ENCODE peak calls at places on chromosomes 2 and 18, in six cellular contexts. One of them, this sample, is unnamed.
A peak's percentile ranks its signal among the peaks of the same experiment; 100 is the strongest.

GRCh38 chr18:33201509-33201926 is 239.0 kb downstream of the CCDC178 start:
- DNase-seq in SK-N-SH: peak; percentile 16
- DNase-seq in HepG2: peak; percentile 22
- DNase-seq in K562: no peak
- DNase-seq in HCT116: no peak
- DNase-seq in GM12878: no peak
- DNase-seq in this sample: peak; percentile 38

GRCh38 chr2:172672114-172672513 is 63.5 kb upstream of the RAPGEF4 start:
- DNase-seq in SK-N-SH: no peak
- DNase-seq in HepG2: no peak
- DNase-seq in K562: no peak
- DNase-seq in HCT116: no peak
- DNase-seq in GM12878: no peak
- DNase-seq in this sample: no peak

GRCh38 chr2:40412456-40412855 is 39.4 kb downstream of the SLC8A1 start:
- DNase-seq in SK-N-SH: no peak
- DNase-seq in HepG2: no peak
- DNase-seq in K562: no peak
- DNase-seq in HCT116: peak; percentile 16
- DNase-seq in GM12878: no peak
- DNase-seq in this sample: no peak

GRCh38 chr2:178188466-178188865 is 5.8 kb upstream of the OSBPL6 start:
- DNase-seq in SK-N-SH: no peak
- DNase-seq in HepG2: no peak
- DNase-seq in K562: no peak
- DNase-seq in HCT116: no peak
- DNase-seq in GM12878: no peak
- DNase-seq in this sample: no peak

GRCh38 chr18:54222922-54223567 is 1.4 kb downstream of the MBD2 start:
- DNase-seq in SK-N-SH: no peak
- DNase-seq in HepG2: peak; percentile 25
- DNase-seq in K562: no peak
- DNase-seq in HCT116: peak; percentile 12
- DNase-seq in GM12878: peak; percentile 78
- DNase-seq in this sample: peak; percentile 57

GRCh38 chr18:11728247-11728646 is 39.2 kb downstream of the GNAL start:
- DNase-seq in SK-N-SH: no peak
- DNase-seq in HepG2: peak; percentile 14
- DNase-seq in K562: no peak
- DNase-seq in HCT116: peak; percentile 8
- DNase-seq in GM12878: no peak
- DNase-seq in this sample: peak; percentile 54

GRCh38 chr2:74919827-74920226 is 38.6 kb upstream of the POLE4 start:
- DNase-seq in SK-N-SH: peak; percentile 86
- DNase-seq in HepG2: peak; percentile 31
- DNase-seq in K562: peak; percentile 82
- DNase-seq in HCT116: peak; percentile 38
- DNase-seq in GM12878: no peak
- DNase-seq in this sample: peak; percentile 46

GRCh38 chr2:160229591-160229990 is 29.5 kb upstream of the ITGB6 start:
- DNase-seq in SK-N-SH: no peak
- DNase-seq in HepG2: no peak
- DNase-seq in K562: no peak
- DNase-seq in HCT116: no peak
- DNase-seq in GM12878: no peak
- DNase-seq in this sample: no peak

GRCh38 chr2:26561376-26561775 is 79.8 kb downstream of the CIB4 start:
- DNase-seq in SK-N-SH: no peak
- DNase-seq in HepG2: no peak
- DNase-seq in K562: no peak
- DNase-seq in HCT116: no peak
- DNase-seq in GM12878: no peak
- DNase-seq in this sample: no peak

GRCh38 chr2:145792745-145793144 is 1272.8 kb upstream of the ZEB2 start:
- DNase-seq in SK-N-SH: no peak
- DNase-seq in HepG2: no peak
- DNase-seq in K562: no peak
- DNase-seq in HCT116: no peak
- DNase-seq in GM12878: no peak
- DNase-seq in this sample: no peak

GRCh38 chr2:183840061-183840584 is 715.9 kb downstream of the NUP35 start:
- DNase-seq in SK-N-SH: no peak
- DNase-seq in HepG2: no peak
- DNase-seq in K562: no peak
- DNase-seq in HCT116: no peak
- DNase-seq in GM12878: no peak
- DNase-seq in this sample: no peak
- TF ChIP-seq JUND in SK-N-SH: no peak
- TF ChIP-seq JUND in HepG2: no peak
- TF ChIP-seq JUND in K562: no peak
- TF ChIP-seq JUND in HCT116: no peak
- TF ChIP-seq JUND in GM12878: no peak
- TF ChIP-seq JUND in this sample: no peak

DNA sequence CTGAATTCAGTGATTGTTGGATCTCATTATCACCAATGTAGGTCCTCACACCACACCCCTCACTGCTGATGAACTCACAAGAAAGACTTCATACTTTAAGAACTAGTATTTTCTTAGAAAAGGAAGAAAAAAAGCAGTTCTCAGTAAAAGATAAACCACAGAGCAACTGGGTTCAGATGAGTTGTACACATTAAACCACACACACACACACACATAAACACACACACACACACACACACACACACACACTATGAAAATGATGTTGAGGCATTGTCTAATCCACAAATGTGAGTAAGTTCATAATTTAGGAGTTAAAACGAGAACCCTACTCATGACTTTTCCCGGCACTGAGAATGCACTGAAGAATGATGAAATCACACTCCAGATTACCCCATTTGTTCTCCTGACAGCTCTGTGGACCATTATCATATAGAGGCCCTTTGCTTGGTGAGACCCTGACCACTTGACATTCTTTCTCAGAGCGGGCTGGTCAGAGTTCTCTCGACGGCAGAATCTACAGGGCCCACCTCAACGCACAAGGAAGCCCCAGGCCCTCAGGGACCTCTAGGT is 106.2 kb downstream of the BCL2 start:
- DNase-seq in SK-N-SH: no peak
- DNase-seq in HepG2: no peak
- DNase-seq in K562: no peak
- DNase-seq in HCT116: no peak
- DNase-seq in GM12878: no peak
- DNase-seq in this sample: no peak
- TF ChIP-seq JUND in SK-N-SH: no peak
- TF ChIP-seq JUND in HepG2: no peak
- TF ChIP-seq JUND in K562: no peak
- TF ChIP-seq JUND in HCT116: no peak
- TF ChIP-seq JUND in GM12878: no peak
- TF ChIP-seq JUND in this sample: no peak

DNA sequence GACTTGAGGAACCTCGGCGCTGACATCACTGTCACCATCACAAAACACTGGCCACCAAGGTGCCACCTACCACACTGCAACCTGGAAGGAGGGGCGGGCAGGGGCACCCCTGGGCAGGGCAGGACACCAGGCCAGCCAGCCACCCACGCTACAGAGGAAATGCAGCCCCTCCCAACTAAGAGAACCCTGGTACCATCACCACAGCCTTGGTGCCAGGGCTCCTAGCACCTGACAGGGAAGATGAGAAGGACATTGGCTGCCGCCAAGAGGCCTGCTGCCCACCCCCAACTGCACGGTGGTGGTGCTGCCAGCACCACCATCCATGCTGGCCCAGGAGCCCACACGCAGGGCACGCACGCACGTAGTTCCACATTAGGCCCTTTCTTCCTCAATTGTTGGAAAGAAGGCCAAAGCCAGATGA is 88.7 kb downstream of the HDAC4 start:
- DNase-seq in SK-N-SH: no peak
- DNase-seq in HepG2: no peak
- DNase-seq in K562: no peak
- DNase-seq in HCT116: no peak
- DNase-seq in GM12878: no peak
- DNase-seq in this sample: no peak
- TF ChIP-seq JUND in SK-N-SH: no peak
- TF ChIP-seq JUND in HepG2: no peak
- TF ChIP-seq JUND in K562: no peak
- TF ChIP-seq JUND in HCT116: no peak
- TF ChIP-seq JUND in GM12878: no peak
- TF ChIP-seq JUND in this sample: no peak

DNA sequence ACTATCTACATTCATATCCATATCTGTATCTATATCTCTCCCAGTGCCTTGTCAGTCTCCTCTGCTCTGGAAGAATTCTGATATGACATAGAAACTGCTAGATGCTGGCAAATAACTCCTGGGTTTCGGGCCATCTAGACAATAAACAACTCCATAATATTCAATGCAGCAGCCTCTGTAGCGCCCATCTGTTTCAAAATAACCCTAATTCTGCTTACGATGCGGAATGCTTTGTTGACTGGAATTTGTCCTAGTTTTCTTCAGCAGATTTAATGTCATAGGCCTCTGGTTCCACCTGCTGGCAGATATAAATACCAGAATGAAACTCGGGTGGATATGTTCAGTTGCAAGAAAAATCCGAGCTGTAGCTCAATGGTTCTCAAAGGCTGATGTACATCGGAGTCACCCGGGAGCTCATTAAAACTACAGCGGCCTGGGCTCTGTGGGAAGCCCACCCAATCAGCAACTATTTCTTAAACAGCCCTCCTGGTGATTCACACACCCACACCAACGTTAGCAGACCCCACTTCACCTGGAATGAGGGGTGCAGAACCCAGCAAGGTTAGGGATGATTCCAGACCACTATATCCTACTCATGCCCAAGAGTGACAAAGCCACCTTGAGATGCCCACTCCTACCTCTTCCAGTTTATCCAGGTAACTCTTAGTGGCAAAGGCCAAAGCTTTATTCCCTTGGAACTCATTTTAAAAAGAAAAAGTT is 149.5 kb downstream of the RHBDD1 start:
- DNase-seq in SK-N-SH: peak; percentile 53
- DNase-seq in HepG2: peak; percentile 72
- DNase-seq in K562: peak; percentile 17
- DNase-seq in HCT116: peak; percentile 56
- DNase-seq in GM12878: peak; percentile 43
- DNase-seq in this sample: peak; percentile 66
- TF ChIP-seq JUND in SK-N-SH: no peak
- TF ChIP-seq JUND in HepG2: no peak
- TF ChIP-seq JUND in K562: no peak
- TF ChIP-seq JUND in HCT116: no peak
- TF ChIP-seq JUND in GM12878: no peak
- TF ChIP-seq JUND in this sample: no peak

GRCh38 chr2:134120718-134121630 is 132.9 kb upstream of the MGAT5 start:
- DNase-seq in SK-N-SH: peak; percentile 87
- DNase-seq in HepG2: no peak
- DNase-seq in K562: peak; percentile 56
- DNase-seq in HCT116: no peak
- DNase-seq in GM12878: no peak
- DNase-seq in this sample: peak; percentile 75

GRCh38 chr2:134124047-134124753 is 129.7 kb upstream of the MGAT5 start:
- DNase-seq in SK-N-SH: peak; percentile 56
- DNase-seq in HepG2: peak; percentile 70
- DNase-seq in K562: no peak
- DNase-seq in HCT116: no peak
- DNase-seq in GM12878: no peak
- DNase-seq in this sample: no peak

GRCh38 chr2:134120160-134120717 is 133.6 kb upstream of the MGAT5 start:
- DNase-seq in SK-N-SH: peak; percentile 75
- DNase-seq in HepG2: no peak
- DNase-seq in K562: peak; percentile 48
- DNase-seq in HCT116: no peak
- DNase-seq in GM12878: no peak
- DNase-seq in this sample: no peak

GRCh38 chr2:134119672-134120159 is 134.2 kb upstream of the MGAT5 start:
- DNase-seq in SK-N-SH: peak; percentile 91
- DNase-seq in HepG2: peak; percentile 88
- DNase-seq in K562: peak; percentile 80
- DNase-seq in HCT116: peak; percentile 81
- DNase-seq in GM12878: no peak
- DNase-seq in this sample: peak; percentile 89

DNA sequence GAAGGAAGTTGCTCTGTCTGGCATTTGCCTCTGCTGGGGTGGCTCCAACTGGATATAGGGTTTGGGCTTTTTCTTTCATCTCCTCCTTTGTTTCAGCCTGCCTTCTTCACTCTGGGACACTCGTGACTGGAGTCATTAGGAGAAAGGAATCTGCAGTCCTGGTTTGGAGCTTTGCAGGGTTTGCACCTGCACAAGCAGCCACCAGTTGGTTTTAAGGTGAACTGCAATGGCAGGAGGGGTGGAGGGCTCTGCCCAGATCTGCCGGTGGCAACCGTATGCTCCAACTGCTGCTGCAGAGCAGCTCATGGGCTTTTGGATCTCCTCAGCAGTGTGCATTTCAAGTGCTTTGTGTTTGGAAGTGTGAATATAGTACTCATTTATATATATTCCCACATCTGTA is 131.3 kb upstream of the MGAT5 start:
- DNase-seq in SK-N-SH: no peak
- DNase-seq in HepG2: peak; percentile 56
- DNase-seq in K562: no peak
- DNase-seq in HCT116: no peak
- DNase-seq in GM12878: no peak
- DNase-seq in this sample: peak; percentile 40
- TF ChIP-seq JUND in SK-N-SH: no peak
- TF ChIP-seq JUND in HepG2: no peak
- TF ChIP-seq JUND in K562: no peak
- TF ChIP-seq JUND in HCT116: no peak
- TF ChIP-seq JUND in GM12878: no peak
- TF ChIP-seq JUND in this sample: no peak